ENCODE peak calls at places on chromosomes 4 and X, in six cellular contexts. V is Karpas-422, E is dorsolateral prefrontal cortex, Z is uterus, I is bronchial epithelial cell, S is MM.1S. T is an unnamed sample.

GRCh38 chrX:148823986-148824385 is 323.6 kb downstream of the AFF2 start:
- DNase-seq in E (no peak), V (no peak), S (no peak), I (no peak), Z (no peak), T (no peak)

GRCh38 chr4:82282875-82283274 is 90.9 kb downstream of the HNRNPD start:
- DNase-seq in E (no peak), Z (no peak), I (no peak), V (no peak), S (no peak), T (no peak)

GRCh38 chr4:140257461-140258305 is 103.7 kb upstream of the MAML3 start:
- DNase-seq in V (no peak), S (peak; percentile 26), Z (no peak), I (peak; percentile 42), E (no peak), T (no peak)

GRCh38 chr4:95957054-95957453 is 117.2 kb downstream of the PDHA2 start:
- DNase-seq in E (no peak), Z (no peak), I (peak; percentile 57), V (no peak), S (no peak), T (no peak)

GRCh38 chr4:16082424-16083216 is 1.2 kb downstream of the PROM1 start:
- DNase-seq in Z (no peak), I (no peak), S (no peak), V (no peak), E (peak; percentile 51), T (no peak)

GRCh38 chr4:102420563-102421221 is 75.4 kb upstream of the SLC39A8 start:
- DNase-seq in V (peak; percentile 48), S (no peak), E (no peak), I (peak; percentile 24), Z (no peak), T (no peak)

GRCh38 chr4:82525287-82525898 is 36.4 kb downstream of the TMEM150C start:
- DNase-seq in I (no peak), E (no peak), S (no peak), V (no peak), Z (no peak), T (no peak)

GRCh38 chr4:13653356-13653755 is 25.8 kb upstream of the BOD1L1 start:
- DNase-seq in E (no peak), V (peak; percentile 31), I (no peak), S (no peak), Z (no peak), T (no peak)

GRCh38 chr4:95761441-95761840 is 78.5 kb upstream of the PDHA2 start:
- DNase-seq in I (peak; percentile 92), Z (no peak), S (no peak), V (no peak), E (no peak), T (no peak)

GRCh38 chr4:82425478-82425877 is 4.8 kb downstream of the HNRNPDL start:
- DNase-seq in V (no peak), S (no peak), E (no peak), I (no peak), Z (no peak), T (no peak)

GRCh38 chr4:82890602-82890912 is 396 bp downstream of the SEC31A start:
- DNase-seq in E (no peak), V (no peak), Z (no peak), S (no peak), I (peak; percentile 30), T (no peak)

DNA sequence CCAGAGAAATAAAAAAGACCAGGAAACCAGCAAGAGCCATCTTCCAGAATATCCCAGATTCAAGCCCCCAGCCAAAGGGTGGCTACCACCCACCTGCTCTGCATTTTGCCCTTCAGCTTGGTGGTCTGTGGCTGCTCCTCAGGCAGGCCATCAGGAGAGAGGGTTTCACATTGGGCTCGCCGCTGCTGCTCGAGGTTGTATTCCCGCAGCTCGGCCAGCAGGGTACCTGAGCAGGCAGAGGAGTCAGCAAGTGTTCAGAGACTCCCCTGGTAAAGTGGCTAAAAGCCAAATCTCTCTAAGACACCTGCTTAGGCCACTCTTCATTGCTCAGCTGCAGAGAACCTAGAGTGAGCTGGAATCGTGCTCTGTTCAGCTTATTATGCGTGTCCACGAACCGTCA is 110.8 kb upstream of the HSD17B10 start:
- DNase-seq in E (no peak), I (no peak), S (no peak), V (no peak), Z (no peak), T (no peak)
- H3K27me3 ChIP-seq in E (no peaks in the 10 kb centered on the region), I (no peaks in the 10 kb centered on the region), S (no peaks in the 10 kb centered on the region), V (no peaks in the 10 kb centered on the region), Z (no peaks in the 10 kb centered on the region), T (no peaks in the 10 kb centered on the region)

DNA sequence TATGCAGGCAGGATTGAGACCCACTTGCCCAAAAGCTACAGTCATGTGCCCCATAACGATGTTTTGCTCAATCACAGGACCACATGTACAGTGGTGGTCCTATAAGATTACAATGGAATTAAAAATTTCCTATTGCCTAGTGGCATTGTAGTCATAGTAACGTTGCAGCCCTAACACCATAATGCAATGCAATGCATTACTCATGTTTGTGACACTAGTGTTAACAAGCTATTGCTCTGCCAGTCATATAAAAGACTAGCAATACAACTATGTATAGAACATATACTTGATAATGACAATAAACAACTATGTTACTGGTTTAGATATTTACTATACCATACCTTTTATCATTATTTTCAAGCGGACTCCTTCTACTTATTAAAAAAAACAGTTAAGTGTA is 50.6 kb downstream of the VGLL1 start:
- DNase-seq in V (no peak), I (peak; percentile 58), S (no peak), E (no peak), Z (no peak), T (no peak)
- H3K27me3 ChIP-seq in V (no peaks in the 10 kb centered on the region), I (no peaks in the 10 kb centered on the region), S (no peaks in the 10 kb centered on the region), E (no peaks in the 10 kb centered on the region), Z (no peaks in the 10 kb centered on the region), T (no peaks in the 10 kb centered on the region)

GRCh38 chrX:108735680-108736508 is 469 bp downstream of the IRS4 start:
- DNase-seq in I (peak; percentile 2), E (peak; percentile 44), Z (no peak), V (no peak), S (no peak), T (no peak)

GRCh38 chrX:108735087-108735679 is 1.2 kb downstream of the IRS4 start:
- DNase-seq in Z (no peak), I (peak; percentile 1), S (no peak), E (peak; percentile 31), V (no peak), T (no peak)

GRCh38 chrX:108736509-108737479 is at the start of gene IRS4:
- DNase-seq in E (peak; percentile 49), Z (peak; percentile 48), V (no peak), S (peak; percentile 20), I (peak; percentile 3), T (no peak)

GRCh38 chrX:108737754-108738153 is 1.4 kb upstream of the IRS4 start:
- DNase-seq in S (no peak), Z (no peak), I (no peak), E (no peak), V (no peak), T (no peak)

DNA sequence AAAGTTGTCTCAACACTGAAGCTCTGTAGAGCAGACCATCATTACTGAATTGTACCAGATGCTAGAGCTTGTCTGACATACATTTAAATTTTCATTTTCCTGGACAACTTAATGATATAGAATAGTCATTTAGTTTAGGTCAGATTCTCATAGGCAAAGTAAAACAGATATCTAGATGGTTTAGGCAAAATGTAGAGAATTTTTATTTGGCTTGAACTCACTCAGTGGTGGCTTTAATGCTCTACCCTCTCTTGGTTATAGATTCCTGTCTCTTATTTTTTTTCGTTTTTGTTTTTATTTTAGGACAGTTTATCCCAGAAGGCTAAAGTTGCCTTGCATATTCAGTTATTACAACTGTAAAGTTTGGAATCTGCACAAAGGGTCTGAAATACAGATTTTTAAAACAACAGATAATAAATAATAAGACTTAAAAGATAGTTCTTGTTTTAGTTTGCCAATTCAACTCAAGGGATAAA is 4.0 kb upstream of the IRS4 start:
- DNase-seq in Z (no peak), E (no peak), S (no peak), V (no peak), I (no peak), T (no peak)
- H3K27me3 ChIP-seq in Z (no peaks in the 10 kb centered on the region), E (peaks cover 9% of the 10 kb centered on the region), S (no peaks in the 10 kb centered on the region), V (no peaks in the 10 kb centered on the region), I (peaks cover 16% of the 10 kb centered on the region), T (no peaks in the 10 kb centered on the region)

GRCh38 chr4:159046683-159047082 is 56.2 kb upstream of the RAPGEF2 start:
- DNase-seq in S (no peak), E (no peak), Z (no peak), I (no peak), V (no peak), T (no peak)
- H3K27me3 ChIP-seq in S (peaks cover 26% of the 10 kb centered on the region), E (no peaks in the 10 kb centered on the region), Z (no peaks in the 10 kb centered on the region), I (no peaks in the 10 kb centered on the region), V (no peaks in the 10 kb centered on the region), T (no peaks in the 10 kb centered on the region)

DNA sequence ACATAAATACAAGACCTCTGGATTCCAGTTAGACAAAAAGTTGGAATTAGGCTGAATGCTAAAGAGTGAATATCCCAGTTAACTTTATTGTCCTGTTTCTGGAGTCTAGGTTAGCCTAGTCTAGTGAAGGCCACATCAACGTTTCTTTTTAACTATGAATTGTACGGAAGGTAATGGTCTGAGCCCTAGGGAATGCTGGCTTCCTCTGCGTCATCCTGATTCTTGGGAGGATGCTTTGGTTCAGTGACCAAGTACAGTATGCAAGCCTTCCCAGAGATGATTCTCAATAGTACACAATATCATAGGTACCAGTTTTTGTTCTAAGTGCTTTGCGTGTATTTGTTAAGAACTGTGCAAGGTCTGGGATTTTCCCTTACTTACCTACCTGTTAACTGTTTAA is 11.8 kb downstream of the DIAPH2 start:
- DNase-seq in V (no peak), S (no peak), Z (no peak), I (no peak), E (no peak), T (no peak)
- H3K27me3 ChIP-seq in V (no peaks in the 10 kb centered on the region), S (no peaks in the 10 kb centered on the region), Z (no peaks in the 10 kb centered on the region), I (no peaks in the 10 kb centered on the region), E (no peaks in the 10 kb centered on the region), T (no peaks in the 10 kb centered on the region)

GRCh38 chr4:110596431-110596830 is 26.4 kb downstream of the PITX2 start:
- DNase-seq in V (no peak), S (no peak), Z (no peak), E (no peak), I (no peak), T (no peak)
- H3K27me3 ChIP-seq in V (peaks cover 3% of the 10 kb centered on the region), S (no peaks in the 10 kb centered on the region), Z (no peaks in the 10 kb centered on the region), E (peaks cover 3% of the 10 kb centered on the region), I (no peaks in the 10 kb centered on the region), T (no peaks in the 10 kb centered on the region)

GRCh38 chrX:97622111-97622510 is 738.4 kb downstream of the RPA4 start:
- DNase-seq in E (no peak), Z (no peak), I (no peak), S (no peak), V (no peak), T (no peak)

GRCh38 chrX:97616883-97617510 is 733.3 kb downstream of the RPA4 start:
- DNase-seq in E (no peak), Z (no peak), V (no peak), S (peak; percentile 79), I (peak; percentile 85), T (no peak)
- H3K27me3 ChIP-seq in E (no peaks in the 10 kb centered on the region), Z (no peaks in the 10 kb centered on the region), V (no peaks in the 10 kb centered on the region), S (no peaks in the 10 kb centered on the region), I (no peaks in the 10 kb centered on the region), T (no peaks in the 10 kb centered on the region)